ENCODE peak calls at places on chromosomes 7 and 10, in seven cellular contexts. P is ovary, O is sigmoid colon, Y is NB4, X is suprapubic skin, D is endothelial cell of umbilical vein, F is HCT116. E is an unnamed sample.

GRCh38 chr7:110539216-110539615 is 551.7 kb upstream of the LRRN3 start:
- DNase-seq in P (no peak), O (no peak), Y (no peak), X (no peak), D (no peak), F (no peak), E (no peak)

GRCh38 chr7:12291870-12292269 is 80.8 kb downstream of the TMEM106B start:
- DNase-seq in P (no peak), O (no peak), Y (peak; percentile 35), X (no peak), D (peak; percentile 13), F (no peak), E (no peak)

GRCh38 chr7:136023134-136023869 is 46.1 kb upstream of the MTPN start:
- DNase-seq in P (no peak), O (no peak), Y (no peak), X (no peak), D (no peak), F (no peak), E (no peak)

GRCh38 chr7:27842094-27842493 is 102.1 kb downstream of the TAX1BP1 start:
- DNase-seq in P (no peak), O (no peak), Y (no peak), X (no peak), D (no peak), F (no peak), E (no peak)

GRCh38 chr10:6299234-6299633 is 96.5 kb downstream of the PFKFB3 start:
- DNase-seq in P (no peak), O (no peak), Y (no peak), X (no peak), D (no peak), F (peak; percentile 91), E (peak; percentile 78)

GRCh38 chr7:154929006-154929726 is 73.8 kb downstream of the PAXIP1 start:
- DNase-seq in P (no peak), O (no peak), Y (no peak), X (no peak), D (peak; percentile 9), F (no peak), E (no peak)

GRCh38 chr7:44064791-44065430 is 456 bp downstream of the PGAM2 start:
- DNase-seq in P (no peak), O (peak; percentile 68), Y (no peak), X (peak; percentile 77), D (no peak), F (no peak), E (peak; percentile 80)

GRCh38 chr10:71746344-71747037 is 26.8 kb downstream of the VSIR start:
- DNase-seq in P (no peak), O (no peak), Y (peak; percentile 88), X (no peak), D (peak; percentile 16), F (no peak), E (no peak)

GRCh38 chr7:95594185-95594584 is 2.1 kb downstream of the PDK4 start:
- DNase-seq in P (no peak), O (no peak), Y (no peak), X (no peak), D (no peak), F (no peak), E (no peak)

GRCh38 chr10:133128126-133129081 is 31.6 kb upstream of the KNDC1 start:
- DNase-seq in P (no peak), O (peak; percentile 49), Y (no peak), X (no peak), D (no peak), F (no peak), E (no peak)

GRCh38 chr7:103823084-103823483 is 166.4 kb downstream of the RELN start:
- DNase-seq in P (no peak), O (no peak), Y (no peak), X (no peak), D (no peak), F (no peak), E (no peak)

GRCh38 chr7:149599636-149600206 is 102.1 kb upstream of the ZNF746 start:
- DNase-seq in P (no peak), O (no peak), Y (peak; percentile 75), X (no peak), D (no peak), F (no peak), E (no peak)

GRCh38 chr7:68009716-68010115 is 1013.1 kb downstream of the TYW1 start:
- DNase-seq in P (no peak), O (no peak), Y (no peak), X (no peak), D (no peak), F (no peak), E (no peak)

GRCh38 chr10:49614242-49615198 is 683 bp downstream of the CHAT start:
- DNase-seq in P (no peak), O (peak; percentile 41), Y (no peak), X (peak; percentile 57), D (no peak), F (no peak), E (peak; percentile 72)

GRCh38 chr10:92502296-92502695 is 71.6 kb downstream of the IDE start:
- DNase-seq in P (no peak), O (no peak), Y (no peak), X (no peak), D (no peak), F (no peak), E (no peak)

GRCh38 chr7:23598321-23598720 is 1.1 kb downstream of the CCDC126 start:
- DNase-seq in P (no peak), O (no peak), Y (no peak), X (no peak), D (no peak), F (peak; percentile 34), E (no peak)

GRCh38 chr7:129605960-129606644 is 5.4 kb upstream of the NRF1 start:
- DNase-seq in P (no peak), O (no peak), Y (no peak), X (no peak), D (no peak), F (no peak), E (no peak)

GRCh38 chr7:73645643-73646182 is 21.4 kb upstream of the MLXIPL start:
- DNase-seq in P (no peak), O (no peak), Y (peak; percentile 54), X (no peak), D (no peak), F (no peak), E (no peak)

DNA sequence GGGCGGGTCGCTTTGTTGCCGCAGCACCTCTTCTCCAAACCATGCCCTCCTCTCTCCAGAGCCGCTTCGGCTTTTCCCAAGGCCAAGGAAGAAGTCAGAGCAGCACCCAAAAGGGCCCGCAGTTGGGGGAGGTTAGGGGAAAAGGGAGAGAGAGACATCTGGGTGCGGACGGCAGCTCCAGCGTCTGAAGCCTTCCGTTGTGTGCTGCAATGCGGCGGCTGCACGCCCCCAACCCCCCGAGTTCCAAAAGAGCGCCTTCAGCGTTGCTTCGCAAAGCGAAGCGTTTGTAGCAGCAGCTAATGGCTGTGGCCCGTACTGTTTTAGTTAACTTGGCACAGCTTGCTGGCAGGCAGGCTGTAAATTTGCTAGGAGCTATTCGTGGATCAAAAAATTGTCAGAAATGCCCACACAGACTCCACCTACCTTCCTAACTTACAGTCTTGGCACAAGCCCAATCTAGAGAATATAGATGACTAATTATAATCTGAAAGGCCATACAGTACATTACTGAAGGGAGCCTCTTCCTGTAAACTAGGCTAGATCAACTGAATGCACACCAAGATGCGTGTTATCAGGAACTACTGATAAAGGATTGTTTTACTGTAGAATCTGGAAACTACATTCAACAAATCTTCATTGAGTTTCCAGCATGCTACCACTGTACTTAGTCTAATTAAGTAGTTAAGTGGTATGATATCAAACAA is 1.1 kb upstream of the KBTBD2 start:
- DNase-seq in P (peak; percentile 37), O (peak; percentile 76), Y (peak; percentile 88), X (no peak), D (peak; percentile 91), F (peak; percentile 4), E (peak; percentile 45)
- TF ChIP-seq POLR2A in P (no peak), O (no peak), Y (peak; percentile 41), X (no peak), D (peak; percentile 18), F (peak; percentile 34), E (no peak)

DNA sequence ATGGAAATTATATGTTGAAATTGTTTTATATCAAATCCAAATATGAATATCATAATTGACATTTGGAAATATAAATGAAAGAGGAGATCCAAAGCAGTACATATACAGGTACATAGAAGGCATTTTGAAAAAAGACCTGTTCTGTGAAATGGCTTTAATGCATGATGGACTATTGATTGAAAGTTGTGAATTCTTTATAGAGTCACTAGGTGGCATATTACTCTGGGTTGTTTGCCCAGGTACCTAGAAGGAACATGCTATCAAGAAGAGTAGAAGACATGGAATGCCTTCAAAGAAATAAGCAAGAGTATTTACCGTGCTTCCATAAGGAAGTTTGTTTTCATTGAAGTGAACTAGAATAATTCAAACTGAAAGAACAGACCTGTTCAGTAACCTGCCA is 160.0 kb upstream of the ANK3 start:
- DNase-seq in P (no peak), O (no peak), Y (peak; percentile 23), X (no peak), D (peak; percentile 24), F (peak; percentile 28), E (no peak)
- TF ChIP-seq CTCF in P (no peak), O (no peak), Y (no peak), X (no peak), D (no peak), F (peak; percentile 63), E (no peak)

GRCh38 chr7:25851332-25852248 is 300.4 kb upstream of the NFE2L3 start:
- DNase-seq in P (peak; percentile 84), O (peak; percentile 94), Y (peak; percentile 92), X (peak; percentile 87), D (peak; percentile 79), F (no peak), E (peak; percentile 96)

GRCh38 chr7:25854059-25854458 is 297.9 kb upstream of the NFE2L3 start:
- DNase-seq in P (no peak), O (no peak), Y (peak; percentile 25), X (no peak), D (peak; percentile 8), F (no peak), E (no peak)

GRCh38 chr7:25852995-25853713 is 298.8 kb upstream of the NFE2L3 start:
- DNase-seq in P (no peak), O (no peak), Y (peak; percentile 33), X (no peak), D (no peak), F (no peak), E (no peak)

GRCh38 chr7:25850730-25851129 is 301.3 kb upstream of the NFE2L3 start:
- DNase-seq in P (no peak), O (no peak), Y (no peak), X (no peak), D (no peak), F (no peak), E (no peak)

DNA sequence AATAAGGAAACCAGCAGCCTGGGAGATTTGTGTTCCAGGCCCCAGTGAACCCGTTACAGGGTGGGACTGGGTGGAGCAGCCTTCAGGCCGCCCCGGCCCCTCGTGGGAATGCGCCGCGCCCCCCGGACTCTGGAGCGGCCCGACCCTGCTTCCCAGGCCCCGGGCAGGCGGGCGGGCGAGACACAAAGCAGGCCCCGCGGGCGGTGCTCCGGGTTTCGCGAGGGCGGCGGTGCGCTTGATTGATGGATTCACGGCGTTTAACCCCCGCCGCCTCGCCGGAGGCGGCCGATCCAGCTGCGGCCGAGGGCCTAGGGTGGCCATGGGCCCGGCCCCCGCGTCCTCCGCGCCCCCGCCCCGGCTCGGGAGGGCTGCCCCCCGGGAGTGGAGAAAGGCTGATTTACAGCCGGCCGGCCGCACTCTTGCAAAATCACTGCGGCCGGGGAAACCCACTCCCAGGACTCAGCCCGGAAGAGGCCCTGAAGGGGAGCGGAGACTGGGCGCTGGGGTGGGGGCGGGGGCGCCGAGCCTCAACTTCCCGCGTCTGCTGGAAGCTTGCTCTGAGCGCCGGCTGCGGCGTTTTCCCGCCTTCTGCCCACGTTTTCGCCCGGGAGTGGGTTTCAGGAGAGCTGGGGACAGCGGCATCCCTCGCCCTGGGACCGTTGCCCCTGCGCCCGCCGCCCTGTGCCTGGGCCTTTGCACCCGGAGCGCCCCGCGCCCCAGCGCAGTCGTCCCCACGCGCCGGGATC is 299.6 kb upstream of the NFE2L3 start:
- DNase-seq in P (no peak), O (no peak), Y (peak; percentile 96), X (no peak), D (no peak), F (no peak), E (no peak)
- TF ChIP-seq POLR2A in P (no peak), O (no peak), Y (peak; percentile 30), X (no peak), D (no peak), F (no peak), E (no peak)

GRCh38 chr10:119933179-119933578 is 40.6 kb downstream of the SEC23IP start:
- DNase-seq in P (no peak), O (no peak), Y (peak; percentile 42), X (no peak), D (peak; percentile 19), F (no peak), E (no peak)
- TF ChIP-seq CTCF in P (no peak), O (no peak), Y (peak; percentile 35), X (no peak), D (no peak), F (peak; percentile 30), E (no peak)

E was measured in lower leg skin.